ENCODE peak calls at places on chromosomes 12 and 14, in four cellular contexts. O is retinal pigment epithelial cell, E is GM12864, C is fibroblast of villous mesenchyme. M is an unnamed sample.

GRCh38 chr14:48429512-48429911 is 754.1 kb upstream of the MDGA2 start:
- DNase-seq in O (no peak), E (no peak), C (no peak), M (no peak)

GRCh38 chr12:106632797-106633450 is 50.1 kb downstream of the RFX4 start:
- DNase-seq in O (no peak), E (no peak), C (no peak), M (no peak)

GRCh38 chr14:60174352-60175254 is 9.4 kb upstream of the DHRS7 start:
- DNase-seq in O (no peak), E (no peak), C (no peak), M (no peak)

GRCh38 chr12:32139064-32139421 is 32.4 kb downstream of the BICD1 start:
- DNase-seq in O (no peak), E (peak), C (peak), M (peak)

GRCh38 chr12:111942557-111942956 is 70.4 kb downstream of the TMEM116 start:
- DNase-seq in O (peak), E (no peak), C (peak), M (peak)

GRCh38 chr12:44875954-44876553 is at the start of gene NELL2:
- DNase-seq in O (no peak), E (no peak), C (no peak), M (peak)

GRCh38 chr12:9906888-9907287 is 25.3 kb downstream of the CLEC2A start:
- DNase-seq in O (no peak), E (no peak), C (no peak), M (no peak)

GRCh38 chr12:97134495-97134894 is 227.4 kb downstream of the NEDD1 start:
- DNase-seq in O (no peak), E (no peak), C (no peak), M (no peak)

GRCh38 chr12:31353730-31354708 is 28.1 kb upstream of the SINHCAF start:
- DNase-seq in O (no peak), E (no peak), C (peak), M (no peak)

GRCh38 chr12:64835926-64836325 is 11.5 kb downstream of the TBC1D30 start:
- DNase-seq in O (no peak), E (no peak), C (no peak), M (no peak)

GRCh38 chr12:85424581-85425348 is 144.7 kb downstream of the ALX1 start:
- DNase-seq in O (no peak), E (peak), C (peak), M (peak)

GRCh38 chr12:87227157-87227556 is 802.0 kb downstream of the C12orf50 start:
- DNase-seq in O (no peak), E (no peak), C (no peak), M (peak)

GRCh38 chr12:25529738-25530137 is 23.3 kb downstream of the LMNTD1 start:
- DNase-seq in O (no peak), E (no peak), C (no peak), M (peak)

GRCh38 chr14:73255693-73256225 is 18.5 kb downstream of the PAPLN start:
- DNase-seq in O (no peak), E (no peak), C (no peak), M (no peak)

GRCh38 chr12:11705010-11705409 is 55.5 kb downstream of the ETV6 start:
- DNase-seq in O (no peak), E (no peak), C (peak), M (peak)

GRCh38 chr12:132617822-132618682 is 524 bp upstream of the P2RX2 start:
- DNase-seq in O (no peak), E (no peak), C (no peak), M (no peak)

GRCh38 chr14:95681153-95681552 is 5.1 kb upstream of the TCL1B start:
- DNase-seq in O (no peak), E (no peak), C (no peak), M (no peak)

GRCh38 chr14:104076743-104077142 is 8.8 kb upstream of the ASPG start:
- DNase-seq in O (no peak), E (no peak), C (no peak), M (no peak)

GRCh38 chr12:68335462-68335861 is 3.3 kb upstream of the MDM1 start:
- DNase-seq in O (no peak), E (no peak), C (no peak), M (no peak)

GRCh38 chr12:10021342-10021741 is 9.1 kb upstream of the CLEC9A start:
- DNase-seq in O (no peak), E (no peak), C (no peak), M (no peak)

GRCh38 chr14:81625343-81625742 is 91.7 kb upstream of the SEL1L start:
- DNase-seq in O (peak), E (no peak), C (peak), M (peak)

GRCh38 chr12:69338120-69338859 is 9.9 kb upstream of the LYZ start:
- DNase-seq in O (no peak), E (no peak), C (no peak), M (no peak)

GRCh38 chr12:49624919-49625577 is 1.7 kb downstream of the PRPF40B start:
- DNase-seq in O (no peak), E (no peak), C (peak), M (peak)

GRCh38 chr12:67268335-67268895 is 743 bp upstream of the CAND1 start:
- DNase-seq in O (peak), E (peak), C (peak), M (peak)

GRCh38 chr12:30829876-30830275 is 75.1 kb upstream of the CAPRIN2 start:
- DNase-seq in O (no peak), E (no peak), C (no peak), M (no peak)

GRCh38 chr12:132315951-132316350 is 13.4 kb downstream of the GALNT9 start:
- DNase-seq in O (no peak), E (no peak), C (no peak), M (no peak)

GRCh38 chr14:101934751-101935150 is 29.6 kb upstream of the DYNC1H1 start:
- DNase-seq in O (no peak), E (no peak), C (no peak), M (no peak)

GRCh38 chr14:20190596-20190995 is at the start of gene OR11G2:
- DNase-seq in O (no peak), E (no peak), C (no peak), M (no peak)

GRCh38 chr12:55663391-55663790 is 26.7 kb downstream of the OR10P1 start:
- DNase-seq in O (no peak), E (no peak), C (no peak), M (no peak)

GRCh38 chr12:47577213-47577612 is 128.6 kb downstream of the RPAP3 start:
- DNase-seq in O (no peak), E (no peak), C (no peak), M (peak)

GRCh38 chr14:59274991-59275391 is 86.5 kb downstream of the DAAM1 start:
- DNase-seq in O (no peak), E (peak), C (no peak), M (no peak)

GRCh38 chr12:44589697-44590096 is 286.4 kb downstream of the NELL2 start:
- DNase-seq in O (peak), E (no peak), C (no peak), M (no peak)

GRCh38 chr14:62269204-62269603 is 507.0 kb downstream of the SNAPC1 start:
- DNase-seq in O (no peak), E (no peak), C (no peak), M (no peak)

GRCh38 chr12:66698558-66698957 is 19.7 kb upstream of the GRIP1 start:
- DNase-seq in O (no peak), E (no peak), C (no peak), M (no peak)

GRCh38 chr12:129903956-129904769 is at the start of gene TMEM132D:
- DNase-seq in O (no peak), E (no peak), C (no peak), M (no peak)

DNA sequence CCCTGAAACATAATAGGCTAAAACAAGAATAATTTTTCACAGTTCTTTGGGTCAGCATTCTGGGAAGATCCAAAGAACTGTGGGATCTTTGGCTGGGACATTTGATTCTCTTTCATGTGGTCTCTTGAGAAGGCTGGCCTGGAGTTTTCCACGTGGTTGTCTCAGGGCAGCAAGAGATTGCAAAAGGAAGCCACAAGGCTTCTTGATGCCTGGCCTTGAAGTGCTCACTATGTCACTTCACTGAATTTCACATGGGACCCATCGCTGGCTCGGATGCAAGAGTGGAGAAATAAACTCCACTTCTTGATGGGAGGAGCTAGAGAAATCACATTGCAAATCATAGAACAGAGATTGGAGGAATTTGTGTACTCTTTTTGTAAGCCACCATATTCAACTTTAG is 343.4 kb downstream of the MED13L start:
- DNase-seq in O (no peak), E (no peak), C (no peak), M (no peak)
- H3K4me3 ChIP-seq in O (no peak), E (no peak), C (no peak), M (no peak)

GRCh38 chr12:72349491-72349890 is 77.3 kb downstream of the TRHDE start:
- DNase-seq in O (no peak), E (no peak), C (no peak), M (no peak)
- TF ChIP-seq CTCF in O (no peak), E (no peak), C (no peak), M (no peak)

GRCh38 chr12:92987846-92988621 is 58.9 kb upstream of the EEA1 start:
- DNase-seq in O (no peak), E (peak), C (no peak), M (no peak)
- H3K4me3 ChIP-seq in O (no peak), E (peak), C (no peak), M (no peak)

GRCh38 chr12:24025153-24025798 is 75.8 kb upstream of the SOX5 start:
- DNase-seq in O (no peak), E (no peak), C (peak), M (no peak)
- TF ChIP-seq CTCF in O (peak), E (peak), C (peak), M (peak)

GRCh38 chr12:53966385-53967133 is 6.4 kb upstream of the HOXC11 start:
- DNase-seq in O (no peak), E (no peak), C (no peak), M (no peak)
- H3K4me3 ChIP-seq in O (no peak), E (no peak), C (peak), M (peak)

GRCh38 chr12:105237671-105238070 is 1.7 kb upstream of the APPL2 start:
- DNase-seq in O (no peak), E (no peak), C (no peak), M (no peak)

GRCh38 chr12:105233045-105233905 is 2.7 kb downstream of the APPL2 start:
- DNase-seq in O (no peak), E (no peak), C (peak), M (no peak)

GRCh38 chr12:105235299-105235746 is 651 bp downstream of the APPL2 start:
- DNase-seq in O (no peak), E (no peak), C (no peak), M (no peak)

GRCh38 chr12:105234197-105234596 is 1.8 kb downstream of the APPL2 start:
- DNase-seq in O (no peak), E (no peak), C (no peak), M (no peak)

DNA sequence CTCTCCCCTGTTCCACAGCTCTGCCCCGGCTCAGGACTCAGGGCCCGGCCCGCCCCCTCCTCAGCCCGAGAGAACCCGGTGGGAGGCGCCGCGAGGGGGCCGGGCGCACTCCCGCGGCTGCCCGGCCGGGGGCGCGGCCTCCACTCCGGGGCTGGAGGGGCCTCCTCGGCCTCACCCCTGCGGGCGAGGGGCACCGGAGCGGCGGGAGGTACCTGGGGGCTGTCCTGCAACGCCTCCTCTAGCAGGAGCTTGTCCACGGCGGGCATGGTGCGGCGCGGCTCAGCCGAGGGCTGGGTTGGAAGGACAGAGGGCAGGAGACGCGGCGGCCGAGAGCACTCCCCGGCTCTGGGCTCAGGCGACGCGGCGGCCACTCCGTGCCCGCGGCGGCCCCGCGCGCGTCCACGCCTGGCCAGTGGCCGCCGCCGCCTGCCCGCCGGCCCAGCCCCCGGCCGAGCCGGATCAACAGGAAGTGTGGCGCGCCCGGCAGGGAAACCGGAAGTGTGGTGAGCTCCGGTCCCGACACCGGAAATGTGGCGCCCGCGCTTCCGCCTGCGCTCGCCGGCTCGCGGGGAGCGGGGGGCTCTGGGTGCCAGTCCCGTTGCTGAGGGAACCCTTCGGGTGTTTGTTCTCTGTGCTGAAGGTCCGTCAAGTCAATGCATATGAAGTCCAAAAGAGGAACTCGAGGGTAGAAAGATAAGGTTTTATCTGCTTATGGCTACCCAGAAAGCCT is at the start of gene APPL2:
- DNase-seq in O (peak), E (peak), C (peak), M (peak)
- TF ChIP-seq CTCF in O (no peak), E (peak), C (peak), M (no peak)

GRCh38 chr14:75262641-75263040 is 16.0 kb upstream of the FOS start:
- DNase-seq in O (no peak), E (no peak), C (no peak), M (no peak)

GRCh38 chr14:75264036-75264435 is 14.6 kb upstream of the FOS start:
- DNase-seq in O (no peak), E (no peak), C (no peak), M (no peak)

GRCh38 chr14:75271514-75271913 is 7.1 kb upstream of the FOS start:
- DNase-seq in O (no peak), E (no peak), C (no peak), M (no peak)

GRCh38 chr14:75268638-75269550 is 9.7 kb upstream of the FOS start:
- DNase-seq in O (no peak), E (no peak), C (no peak), M (no peak)

DNA sequence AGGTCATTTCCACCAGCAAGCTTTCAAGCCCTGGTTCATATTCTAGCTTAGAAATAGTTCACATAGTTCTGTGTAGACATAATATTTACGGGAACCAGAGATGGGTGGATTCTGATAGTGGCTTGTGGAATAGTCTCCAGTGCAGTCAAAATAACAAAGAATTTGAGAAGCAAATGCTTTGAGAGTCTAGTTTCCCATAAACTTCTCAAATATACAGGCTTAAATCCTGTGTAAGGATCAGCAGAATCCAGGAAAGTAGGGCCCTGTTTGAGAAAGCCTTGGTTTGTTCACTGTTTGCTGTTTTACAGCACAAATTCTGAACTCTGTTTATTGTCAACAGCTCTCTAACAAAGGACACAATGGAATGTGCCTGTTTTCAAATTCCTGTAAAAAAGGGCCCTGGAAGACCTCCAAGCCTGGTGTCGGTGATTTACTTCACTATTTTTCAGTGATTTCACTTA is 11.5 kb upstream of the FOS start:
- DNase-seq in O (peak), E (no peak), C (peak), M (peak)
- H3K4me3 ChIP-seq in O (no peak), E (no peak), C (no peak), M (no peak)

DNA sequence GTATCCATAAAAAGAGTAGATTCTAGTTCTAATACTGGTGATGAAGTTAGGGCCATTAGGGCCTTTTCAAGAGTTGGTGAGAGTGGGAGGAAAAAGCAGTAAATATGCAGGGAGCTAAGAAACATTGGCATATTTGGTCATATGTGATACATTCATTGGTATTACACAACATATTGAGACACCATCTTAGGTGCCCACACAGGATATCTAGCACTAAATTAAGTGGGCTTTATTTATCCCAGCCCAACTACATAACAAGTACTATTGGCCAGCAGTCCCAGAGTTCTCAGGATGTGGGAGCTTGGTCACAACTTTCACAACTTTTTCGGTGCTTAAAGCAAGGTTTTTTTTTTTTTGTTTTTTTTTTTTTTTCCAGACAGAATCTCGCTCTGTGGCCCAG is 2.0 kb upstream of the ING4 start:
- DNase-seq in O (no peak), E (no peak), C (no peak), M (peak)
- TF ChIP-seq CTCF in O (no peak), E (no peak), C (no peak), M (no peak)

GRCh38 chr14:42222924-42223471 is 616.3 kb downstream of the LRFN5 start:
- DNase-seq in O (peak), E (peak), C (peak), M (peak)
- H3K4me3 ChIP-seq in O (no peak), E (no peak), C (no peak), M (no peak)

DNA sequence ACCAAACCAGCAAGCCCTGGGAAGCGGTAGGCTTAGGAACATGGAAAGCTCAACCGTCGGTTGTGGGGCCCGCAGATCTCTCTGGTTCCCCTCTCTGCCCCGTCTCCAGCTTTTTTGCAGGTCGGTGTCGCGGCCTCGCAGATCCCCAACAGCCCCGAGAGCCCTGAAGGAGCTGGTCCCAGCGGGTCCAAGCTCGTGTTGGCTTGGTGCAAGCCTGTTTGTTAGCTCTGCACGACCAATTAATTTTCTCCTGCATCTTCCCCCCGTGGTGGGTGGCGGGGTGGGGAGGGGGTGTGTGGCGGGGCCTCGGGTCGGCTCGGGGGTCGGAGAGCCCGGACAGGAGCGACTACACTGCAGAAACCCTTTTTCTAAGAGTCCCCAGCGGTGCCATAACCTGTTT is 449 bp upstream of the SLC24A4 start:
- DNase-seq in O (no peak), E (no peak), C (no peak), M (no peak)
- TF ChIP-seq CTCF in O (no peak), E (no peak), C (no peak), M (no peak)

M was measured in AG10803.